ENCODE peak calls at places on chromosomes 12 and 14, in five cellular contexts. One of them, this sample, is unnamed.

GRCh38 chr14:100981808-100982207 is 78.3 kb upstream of the RTL1 start:
- DNase-seq in HCT116: peak
- DNase-seq in heart right ventricle: no peak
- DNase-seq in GM23248: peak
- DNase-seq in adrenal gland: no peak
- DNase-seq in this sample: no peak

GRCh38 chr14:76015668-76016067 is 30.1 kb downstream of the IFT43 start:
- DNase-seq in heart right ventricle: no peak
- DNase-seq in GM23248: no peak
- DNase-seq in adrenal gland: no peak
- DNase-seq in HCT116: no peak
- DNase-seq in this sample: no peak

GRCh38 chr12:26077915-26078314 is 46.9 kb downstream of the BHLHE41 start:
- DNase-seq in HCT116: no peak
- DNase-seq in heart right ventricle: no peak
- DNase-seq in adrenal gland: no peak
- DNase-seq in GM23248: peak
- DNase-seq in this sample: no peak

GRCh38 chr12:107351716-107352115 is 258.4 kb upstream of the CRY1 start:
- DNase-seq in HCT116: no peak
- DNase-seq in GM23248: no peak
- DNase-seq in heart right ventricle: no peak
- DNase-seq in adrenal gland: no peak
- DNase-seq in this sample: no peak

GRCh38 chr12:17992002-17992656 is 97.9 kb downstream of the RERGL start:
- DNase-seq in HCT116: peak
- DNase-seq in adrenal gland: peak
- DNase-seq in heart right ventricle: no peak
- DNase-seq in GM23248: peak
- DNase-seq in this sample: no peak

GRCh38 chr12:109762071-109762672 is 48.5 kb downstream of the FAM222A start:
- DNase-seq in HCT116: no peak
- DNase-seq in GM23248: no peak
- DNase-seq in adrenal gland: peak
- DNase-seq in heart right ventricle: no peak
- DNase-seq in this sample: no peak

GRCh38 chr12:4564819-4565218 is 2.8 kb downstream of the DYRK4 start:
- DNase-seq in GM23248: no peak
- DNase-seq in adrenal gland: no peak
- DNase-seq in heart right ventricle: no peak
- DNase-seq in HCT116: no peak
- DNase-seq in this sample: no peak

GRCh38 chr12:68086019-68086603 is 73.4 kb downstream of the IFNG start:
- DNase-seq in adrenal gland: no peak
- DNase-seq in HCT116: no peak
- DNase-seq in heart right ventricle: no peak
- DNase-seq in GM23248: no peak
- DNase-seq in this sample: no peak

GRCh38 chr12:92042791-92043531 is 102.7 kb downstream of the BTG1 start:
- DNase-seq in heart right ventricle: no peak
- DNase-seq in GM23248: peak
- DNase-seq in adrenal gland: no peak
- DNase-seq in HCT116: no peak
- DNase-seq in this sample: no peak

GRCh38 chr14:71588576-71589215 is 343.5 kb upstream of the RGS6 start:
- DNase-seq in heart right ventricle: no peak
- DNase-seq in adrenal gland: no peak
- DNase-seq in GM23248: no peak
- DNase-seq in HCT116: no peak
- DNase-seq in this sample: no peak

GRCh38 chr12:754238-754816 is 1.9 kb downstream of the WNK1 start:
- DNase-seq in heart right ventricle: peak
- DNase-seq in adrenal gland: peak
- DNase-seq in HCT116: no peak
- DNase-seq in GM23248: peak
- DNase-seq in this sample: no peak

GRCh38 chr14:57205953-57206352 is 62.8 kb downstream of the EXOC5 start:
- DNase-seq in adrenal gland: no peak
- DNase-seq in HCT116: no peak
- DNase-seq in heart right ventricle: no peak
- DNase-seq in GM23248: no peak
- DNase-seq in this sample: no peak

GRCh38 chr14:92108345-92109254 is 2.2 kb upstream of the ATXN3 start:
- DNase-seq in GM23248: no peak
- DNase-seq in HCT116: no peak
- DNase-seq in adrenal gland: no peak
- DNase-seq in heart right ventricle: no peak
- DNase-seq in this sample: no peak

GRCh38 chr12:124422570-124423523 is 128.0 kb downstream of the RFLNA start:
- DNase-seq in adrenal gland: peak
- DNase-seq in GM23248: peak
- DNase-seq in heart right ventricle: peak
- DNase-seq in HCT116: peak
- DNase-seq in this sample: no peak

GRCh38 chr12:6200266-6201198 is at the start of gene CD9:
- DNase-seq in HCT116: peak
- DNase-seq in GM23248: peak
- DNase-seq in adrenal gland: peak
- DNase-seq in heart right ventricle: peak
- DNase-seq in this sample: no peak

GRCh38 chr12:4506870-4507269 is 31.8 kb upstream of the RAD51AP1 start:
- DNase-seq in heart right ventricle: no peak
- DNase-seq in adrenal gland: no peak
- DNase-seq in HCT116: no peak
- DNase-seq in GM23248: peak
- DNase-seq in this sample: peak

GRCh38 chr12:65948320-65949008 is 124.2 kb downstream of the HMGA2 start:
- DNase-seq in HCT116: peak
- DNase-seq in adrenal gland: peak
- DNase-seq in heart right ventricle: peak
- DNase-seq in GM23248: peak
- DNase-seq in this sample: no peak

GRCh38 chr14:64878775-64879634 is 702 bp downstream of the SPTB start:
- DNase-seq in HCT116: no peak
- DNase-seq in heart right ventricle: peak
- DNase-seq in adrenal gland: no peak
- DNase-seq in GM23248: peak
- DNase-seq in this sample: peak

GRCh38 chr14:23729720-23730387 is 93.7 kb downstream of the DHRS2 start:
- DNase-seq in heart right ventricle: no peak
- DNase-seq in GM23248: peak
- DNase-seq in adrenal gland: no peak
- DNase-seq in HCT116: no peak
- DNase-seq in this sample: no peak

GRCh38 chr14:91009501-91010152 is 50.8 kb downstream of the RPS6KA5 start:
- DNase-seq in adrenal gland: no peak
- DNase-seq in heart right ventricle: no peak
- DNase-seq in HCT116: no peak
- DNase-seq in GM23248: no peak
- DNase-seq in this sample: peak

GRCh38 chr12:14561677-14562076 is 6.0 kb downstream of the PLBD1 start:
- DNase-seq in adrenal gland: no peak
- DNase-seq in HCT116: no peak
- DNase-seq in heart right ventricle: no peak
- DNase-seq in GM23248: no peak
- DNase-seq in this sample: no peak

GRCh38 chr14:74586681-74587362 is 25.2 kb downstream of the LTBP2 start:
- DNase-seq in heart right ventricle: no peak
- DNase-seq in adrenal gland: no peak
- DNase-seq in HCT116: no peak
- DNase-seq in GM23248: no peak
- DNase-seq in this sample: no peak

GRCh38 chr12:132940071-132940719 is 15.9 kb downstream of the ZNF605 start:
- DNase-seq in HCT116: no peak
- DNase-seq in GM23248: no peak
- DNase-seq in adrenal gland: no peak
- DNase-seq in heart right ventricle: no peak
- DNase-seq in this sample: no peak

GRCh38 chr12:32261638-32262037 is 137.7 kb upstream of the FGD4 start:
- DNase-seq in adrenal gland: no peak
- DNase-seq in GM23248: no peak
- DNase-seq in HCT116: no peak
- DNase-seq in heart right ventricle: no peak
- DNase-seq in this sample: no peak

GRCh38 chr12:122032570-122032969 is 10.9 kb downstream of the BCL7A start:
- DNase-seq in HCT116: no peak
- DNase-seq in heart right ventricle: no peak
- DNase-seq in adrenal gland: no peak
- DNase-seq in GM23248: no peak
- DNase-seq in this sample: no peak

DNA sequence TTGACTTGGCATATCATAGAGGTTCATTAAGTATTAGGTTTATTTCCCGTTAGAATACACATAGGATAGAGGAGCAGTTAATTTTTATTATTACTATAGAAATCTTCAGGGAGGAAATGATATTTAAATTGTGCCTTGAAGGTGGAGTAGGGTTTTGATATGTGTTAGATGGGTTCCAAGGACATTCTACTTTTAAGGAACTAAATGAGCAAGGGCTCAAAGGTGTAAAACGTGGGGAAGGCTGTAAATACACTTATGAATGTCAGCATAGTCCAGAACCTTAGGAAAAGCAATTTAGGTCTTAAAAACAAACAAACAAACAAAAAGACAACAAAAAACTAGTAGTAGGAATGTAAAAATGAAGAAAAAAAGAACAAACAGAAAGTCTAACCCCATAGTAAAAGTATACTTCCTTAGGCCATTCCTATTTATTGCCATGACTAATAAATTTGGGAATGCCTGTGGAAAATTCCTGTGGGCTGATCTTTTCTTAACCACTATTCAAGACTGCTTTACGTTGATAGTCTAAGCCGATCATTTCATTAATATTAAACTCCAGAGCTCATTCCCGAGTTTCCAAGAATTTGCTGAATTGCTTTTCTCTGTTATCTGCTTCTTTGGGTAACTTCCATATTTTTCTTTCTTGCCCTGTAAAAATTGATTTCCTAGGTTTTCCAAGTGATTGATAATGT is 180.3 kb downstream of the RAD51B start:
- DNase-seq in heart right ventricle: no peak
- DNase-seq in adrenal gland: no peak
- DNase-seq in GM23248: peak
- DNase-seq in HCT116: peak
- DNase-seq in this sample: no peak
- H3K4me3 ChIP-seq in heart right ventricle: no peak
- H3K4me3 ChIP-seq in adrenal gland: no peak
- H3K4me3 ChIP-seq in GM23248: peak
- H3K4me3 ChIP-seq in HCT116: no peak
- H3K4me3 ChIP-seq in this sample: no peak

DNA sequence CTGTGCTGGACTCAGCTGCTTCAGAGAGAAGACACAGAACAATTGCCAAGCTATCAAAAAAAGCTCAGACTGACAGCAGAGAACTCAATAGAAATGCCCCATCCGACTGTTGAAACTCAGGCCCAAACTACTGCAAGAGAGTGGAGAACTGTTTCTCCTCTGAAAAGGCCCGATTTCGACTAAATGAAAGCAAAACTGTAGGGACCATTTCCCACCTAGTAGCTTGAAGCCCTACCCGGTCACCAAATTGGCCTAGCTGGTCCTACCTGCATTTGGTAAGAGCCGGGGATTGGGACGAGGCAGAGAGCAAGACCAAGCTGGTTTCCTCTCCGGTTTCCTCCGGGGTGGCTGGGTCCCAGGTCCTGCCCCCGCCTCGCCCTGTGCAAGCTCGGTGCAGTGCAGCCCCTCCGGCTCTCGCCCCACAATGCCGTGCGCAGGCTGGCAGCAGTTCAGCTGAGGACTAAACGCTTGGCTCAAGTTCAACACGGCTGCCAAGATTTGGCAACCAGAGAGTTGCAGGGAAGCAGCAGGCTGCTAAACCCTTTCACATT is 1180.6 kb downstream of the VRK1 start:
- DNase-seq in GM23248: peak
- DNase-seq in HCT116: no peak
- DNase-seq in heart right ventricle: peak
- DNase-seq in adrenal gland: peak
- DNase-seq in this sample: peak
- H3K4me3 ChIP-seq in GM23248: peak
- H3K4me3 ChIP-seq in HCT116: no peak
- H3K4me3 ChIP-seq in heart right ventricle: peak
- H3K4me3 ChIP-seq in adrenal gland: no peak
- H3K4me3 ChIP-seq in this sample: no peak

DNA sequence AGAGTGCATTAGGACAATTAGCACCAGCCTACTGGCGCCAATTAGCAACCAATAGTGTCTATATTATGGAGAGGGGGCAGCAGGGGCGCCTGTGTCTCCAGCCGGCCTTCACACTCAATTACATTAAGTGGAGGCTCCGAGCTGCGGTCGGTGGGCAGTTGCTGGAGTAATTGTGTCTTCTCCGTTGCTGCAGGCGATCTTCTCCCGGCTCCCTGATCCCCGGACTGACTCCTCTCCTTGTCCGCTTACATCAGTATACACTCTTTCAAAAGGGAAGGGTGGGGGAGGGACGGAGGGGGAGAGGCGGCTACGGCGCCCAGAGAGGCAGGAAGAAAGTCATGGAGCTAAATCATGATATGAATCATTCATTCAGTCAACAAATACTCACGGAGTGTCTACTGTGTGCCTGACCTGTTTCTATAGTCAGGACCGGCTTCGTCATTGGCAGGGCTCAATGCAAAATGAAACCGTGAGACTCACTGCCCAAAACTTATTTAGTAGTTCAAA is 707.2 kb downstream of the MED13L start:
- DNase-seq in HCT116: no peak
- DNase-seq in adrenal gland: no peak
- DNase-seq in heart right ventricle: no peak
- DNase-seq in GM23248: no peak
- DNase-seq in this sample: no peak
- H3K4me3 ChIP-seq in HCT116: no peak
- H3K4me3 ChIP-seq in adrenal gland: no peak
- H3K4me3 ChIP-seq in heart right ventricle: no peak
- H3K4me3 ChIP-seq in GM23248: no peak
- H3K4me3 ChIP-seq in this sample: no peak

DNA sequence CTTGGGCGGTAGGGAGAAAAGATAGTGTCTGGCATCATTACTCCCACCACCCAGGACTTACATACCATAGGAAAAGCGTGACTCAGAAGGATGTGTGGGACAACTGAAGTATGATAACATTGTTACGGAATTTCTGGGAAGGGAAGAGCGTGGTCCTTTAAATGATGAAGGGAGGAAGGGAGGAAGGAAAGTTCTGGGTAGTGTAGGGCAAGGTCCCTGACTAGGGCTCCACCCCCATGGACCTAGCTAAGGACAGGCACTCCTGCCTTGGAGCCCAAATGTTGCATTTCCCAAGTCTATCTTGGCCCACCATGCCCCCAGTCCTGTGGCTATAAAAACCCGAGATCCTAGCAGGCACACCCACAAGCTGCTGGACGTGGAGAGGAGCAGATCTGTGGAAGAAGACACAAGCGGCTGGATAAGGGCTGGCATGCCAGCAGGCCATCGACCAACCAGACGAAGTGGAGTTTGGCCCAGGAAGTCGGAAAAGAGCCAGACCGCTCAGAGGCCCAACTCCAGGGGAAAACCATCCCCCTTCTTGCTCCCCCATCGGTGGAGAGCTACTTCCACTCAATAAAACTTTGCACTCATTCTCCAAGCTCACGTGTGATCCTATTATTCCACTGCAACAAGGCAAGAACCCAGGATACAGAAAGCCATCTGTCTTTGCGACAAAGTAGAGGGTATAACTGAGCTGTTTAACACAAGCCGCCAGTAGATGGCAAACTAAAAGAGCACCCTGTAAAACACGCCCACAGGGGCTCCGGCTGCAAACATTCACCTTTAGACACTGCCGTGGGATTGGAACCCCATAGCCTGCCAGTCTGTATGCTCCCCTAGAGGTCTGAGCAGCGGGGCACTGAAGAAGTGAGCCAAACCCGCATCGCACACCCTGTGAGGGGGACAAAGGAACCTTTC is 23.0 kb upstream of the RAB21 start:
- DNase-seq in GM23248: peak
- DNase-seq in adrenal gland: no peak
- DNase-seq in heart right ventricle: no peak
- DNase-seq in HCT116: no peak
- DNase-seq in this sample: no peak
- H3K4me3 ChIP-seq in GM23248: no peak
- H3K4me3 ChIP-seq in adrenal gland: no peak
- H3K4me3 ChIP-seq in heart right ventricle: no peak
- H3K4me3 ChIP-seq in HCT116: no peak
- H3K4me3 ChIP-seq in this sample: no peak